ENCODE peak calls at places on chromosome 22, in four cellular contexts. B is choroid plexus epithelial cell, A is left ventricle myocardium inferior, U is IMR-90. X is an unnamed sample.

GRCh38 chr22:27207907-27208306 is 550.5 kb downstream of the MIAT start:
- DNase-seq in A (no peak), U (peak; percentile 39), B (peak; percentile 51), X (peak; percentile 43)

GRCh38 chr22:17264321-17265052 is 45.3 kb upstream of the ADA2 start:
- DNase-seq in B (peak; percentile 48), A (peak; percentile 30), U (peak; percentile 30), X (peak; percentile 21)

GRCh38 chr22:46220921-46221320 is 29.2 kb downstream of the CDPF1 start:
- DNase-seq in B (peak; percentile 52), A (no peak), U (peak; percentile 13), X (peak; percentile 42)

GRCh38 chr22:42805998-42806481 is 51.0 kb downstream of the ARFGAP3 start:
- DNase-seq in U (no peak), A (no peak), B (no peak), X (no peak)

GRCh38 chr22:47043835-47044721 is 281.6 kb downstream of the TBC1D22A start:
- DNase-seq in A (no peak), B (peak; percentile 17), U (peak; percentile 54), X (peak; percentile 39)

GRCh38 chr22:44400763-44401060 is 88.0 kb upstream of the SHISAL1 start:
- DNase-seq in B (no peak), U (no peak), A (no peak), X (no peak)

GRCh38 chr22:36378080-36378788 is 9.5 kb downstream of the MYH9 start:
- DNase-seq in U (no peak), A (no peak), B (no peak), X (no peak)

GRCh38 chr22:29480512-29481264 is 670 bp downstream of the NEFH start:
- DNase-seq in U (peak; percentile 56), B (peak; percentile 71), A (peak; percentile 16), X (peak; percentile 72)

GRCh38 chr22:28299760-28300159 is 379.9 kb downstream of the TTC28 start:
- DNase-seq in B (peak; percentile 12), U (peak; percentile 42), A (peak; percentile 15), X (peak; percentile 91)

GRCh38 chr22:28728621-28729313 is 12.9 kb downstream of the CHEK2 start:
- DNase-seq in B (peak; percentile 48), A (no peak), U (no peak), X (peak; percentile 41)

GRCh38 chr22:26210390-26210789 is 41.1 kb downstream of the SEZ6L start:
- DNase-seq in U (no peak), B (no peak), A (no peak), X (no peak)

GRCh38 chr22:43151251-43152000 is at the start of gene TSPO:
- DNase-seq in U (peak; percentile 19), B (no peak), A (peak; percentile 85), X (peak; percentile 44)

GRCh38 chr22:23089010-23089409 is 18.7 kb downstream of the GNAZ start:
- DNase-seq in B (no peak), A (no peak), U (no peak), X (no peak)

GRCh38 chr22:35212996-35213395 is 44.3 kb upstream of the HMGXB4 start:
- DNase-seq in A (no peak), U (no peak), B (no peak), X (no peak)

GRCh38 chr22:36359172-36359973 is 28.4 kb downstream of the MYH9 start:
- DNase-seq in B (no peak), U (no peak), A (no peak), X (no peak)

GRCh38 chr22:25081409-25081824 is 118.2 kb upstream of the CRYBB3 start:
- DNase-seq in A (no peak), U (peak; percentile 4), B (peak; percentile 58), X (peak; percentile 55)

GRCh38 chr22:32643246-32643645 is 158.3 kb upstream of the TIMP3 start:
- DNase-seq in A (no peak), B (no peak), U (no peak), X (no peak)

GRCh38 chr22:46592390-46592872 is 27.8 kb upstream of the GRAMD4 start:
- DNase-seq in A (peak; percentile 60), B (peak; percentile 81), U (peak; percentile 71), X (peak; percentile 41)

GRCh38 chr22:48102581-48102980 is 1340.1 kb downstream of the TBC1D22A start:
- DNase-seq in U (no peak), A (no peak), B (no peak), X (no peak)

GRCh38 chr22:43008509-43008908 is 6.4 kb downstream of the PACSIN2 start:
- DNase-seq in A (no peak), B (no peak), U (no peak), X (no peak)

GRCh38 chr22:48707749-48708557 is 1119.7 kb downstream of the BRD1 start:
- DNase-seq in B (no peak), U (no peak), A (peak; percentile 7), X (no peak)

GRCh38 chr22:41934284-41935014 is 7.8 kb upstream of the TNFRSF13C start:
- DNase-seq in B (no peak), U (no peak), A (no peak), X (no peak)

GRCh38 chr22:32723632-32724031 is 77.9 kb upstream of the TIMP3 start:
- DNase-seq in U (peak; percentile 96), A (peak; percentile 72), B (peak; percentile 95), X (peak; percentile 86)

GRCh38 chr22:41181349-41182241 is 23.5 kb upstream of the L3MBTL2 start:
- DNase-seq in A (no peak), B (peak; percentile 79), U (peak; percentile 66), X (peak; percentile 67)

GRCh38 chr22:27100789-27101188 is 443.4 kb downstream of the MIAT start:
- DNase-seq in U (peak; percentile 45), A (no peak), B (peak; percentile 67), X (peak; percentile 29)

GRCh38 chr22:20433686-20434241 is 3.9 kb downstream of the SCARF2 start:
- DNase-seq in B (no peak), U (no peak), A (no peak), X (no peak)

GRCh38 chr22:39634530-39635399 is 64.2 kb downstream of the CACNA1I start:
- DNase-seq in B (peak; percentile 93), U (peak; percentile 92), A (no peak), X (peak; percentile 88)

GRCh38 chr22:37362618-37363017 is 64.7 kb downstream of the ELFN2 start:
- DNase-seq in U (peak; percentile 28), B (no peak), A (no peak), X (no peak)

DNA sequence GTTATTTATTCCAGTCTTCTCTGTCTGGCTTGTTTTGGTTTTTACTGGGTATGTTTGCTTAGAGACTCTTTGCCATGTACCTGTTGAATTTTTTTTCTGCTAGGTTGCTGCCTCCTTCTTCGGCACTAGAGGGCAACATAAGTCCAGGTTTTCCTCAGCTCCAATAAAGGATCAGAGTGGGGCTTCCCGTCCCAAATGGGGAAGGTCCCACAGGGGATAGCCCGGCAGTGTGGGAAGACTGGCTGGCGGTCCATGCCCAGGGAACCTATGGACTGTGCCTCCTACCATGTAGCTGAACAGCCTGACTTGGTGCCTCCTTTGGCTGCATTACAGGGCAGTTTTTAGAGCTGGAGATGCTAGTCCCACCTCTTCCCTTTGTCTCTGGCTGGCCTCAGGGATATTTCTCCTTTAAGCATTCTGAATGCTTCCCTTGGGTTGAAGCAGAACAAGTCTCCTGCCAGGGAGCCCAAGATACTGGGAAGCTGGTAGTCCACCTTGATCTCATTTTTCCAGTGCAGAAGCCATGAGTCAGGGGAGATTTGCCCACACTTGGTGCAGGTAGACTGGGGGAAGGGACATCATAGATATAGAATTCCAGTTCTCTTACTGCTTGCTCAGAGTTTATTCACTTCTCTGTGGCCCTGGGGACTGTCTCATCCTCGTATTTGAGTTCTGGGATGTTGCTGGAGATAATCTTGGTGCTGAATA is 60.2 kb downstream of the BRD1 start:
- DNase-seq in U (peak; percentile 57), B (peak; percentile 76), A (peak; percentile 7), X (peak; percentile 73)
- TF ChIP-seq CTCF in U (peak; percentile 71), B (peak; percentile 85), A (peak; percentile 68), X (peak; percentile 89)

DNA sequence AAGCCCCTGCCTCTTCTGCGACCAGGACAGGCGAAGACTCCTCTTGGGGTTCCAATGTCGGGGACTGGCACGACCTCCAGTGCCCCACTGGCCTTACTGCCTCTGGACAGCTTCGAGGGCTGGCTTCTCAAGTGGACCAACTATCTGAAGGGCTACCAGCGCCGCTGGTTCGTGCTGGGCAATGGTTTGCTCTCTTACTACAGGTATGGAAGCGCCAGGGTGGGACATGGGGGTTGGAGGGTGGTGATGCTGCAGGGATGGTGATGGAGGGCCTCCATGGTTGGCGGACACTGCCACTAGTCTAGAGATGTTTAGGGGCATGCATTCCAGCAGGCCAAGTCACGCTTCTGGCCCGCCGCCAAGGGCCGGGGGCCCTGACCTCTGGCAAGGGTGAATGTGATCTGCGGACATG is 683 bp downstream of the OSBP2 start:
- DNase-seq in B (no peak), A (no peak), U (no peak), X (no peak)
- TF ChIP-seq CTCF in B (no peak), A (no peak), U (no peak), X (no peak)

GRCh38 chr22:50444663-50445062 is 30.2 kb downstream of the SBF1 start:
- DNase-seq in A (no peak), B (peak; percentile 88), U (peak; percentile 78), X (peak; percentile 67)

GRCh38 chr22:50445880-50446707 is 28.7 kb downstream of the SBF1 start:
- DNase-seq in B (no peak), U (no peak), A (no peak), X (no peak)

GRCh38 chr22:50445071-50445879 is 29.6 kb downstream of the SBF1 start:
- DNase-seq in A (no peak), B (no peak), U (no peak), X (no peak)

GRCh38 chr22:50446708-50447575 is 27.9 kb downstream of the SBF1 start:
- DNase-seq in B (no peak), A (no peak), U (no peak), X (no peak)

GRCh38 chr22:50447576-50448551 is 27.0 kb downstream of the SBF1 start:
- DNase-seq in U (no peak), A (no peak), B (no peak), X (no peak)
- TF ChIP-seq CTCF in U (no peak), A (no peak), B (no peak), X (no peak)

GRCh38 chr22:21726650-21727049 is 8.9 kb downstream of the YPEL1 start:
- DNase-seq in B (peak; percentile 32), U (no peak), A (no peak), X (peak; percentile 11)
- TF ChIP-seq CTCF in B (peak; percentile 53), U (no peak), A (no peak), X (peak; percentile 29)

DNA sequence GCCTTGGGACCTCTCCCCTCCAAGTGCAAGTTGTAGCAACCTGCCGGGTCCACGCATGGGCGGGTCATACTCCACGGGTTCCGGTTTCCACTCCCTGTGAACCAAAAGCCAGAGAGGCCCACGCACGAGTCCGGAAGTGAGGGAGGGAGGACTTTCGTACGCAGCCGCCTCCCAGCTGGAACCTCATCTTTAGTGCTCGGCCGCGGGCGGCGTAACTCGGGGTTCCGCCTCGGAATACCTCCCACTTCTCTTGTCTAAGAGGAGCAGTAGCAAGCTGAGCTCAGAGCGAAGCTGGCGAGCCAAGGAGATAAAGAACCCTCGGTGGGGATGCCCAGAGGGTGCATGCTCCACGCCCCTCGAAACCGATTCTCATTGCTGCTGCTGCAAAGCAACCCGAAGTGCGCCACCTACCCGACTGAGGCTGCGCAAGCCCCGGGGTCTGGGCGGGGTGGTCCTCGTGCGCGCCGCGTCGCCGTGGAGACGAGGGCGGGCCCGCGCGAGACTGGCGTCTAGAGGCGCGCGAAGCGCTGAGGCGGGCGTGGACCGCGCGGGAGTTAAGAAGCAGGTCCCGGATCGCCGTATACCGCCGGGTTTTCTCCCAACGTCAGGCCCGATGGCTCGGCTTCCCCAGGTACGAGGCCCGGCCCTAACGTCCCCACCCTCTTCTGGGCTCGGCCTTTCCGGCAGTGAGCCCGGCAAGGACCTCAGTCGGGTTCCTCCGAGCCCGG is at the start of gene SFI1:
- DNase-seq in U (peak; percentile 87), B (peak; percentile 92), A (peak; percentile 93), X (peak; percentile 92)
- TF ChIP-seq CTCF in U (peak; percentile 27), B (peak; percentile 33), A (peak; percentile 45), X (peak; percentile 14)

X was measured in fibroblast of pulmonary artery.